ENCODE peak calls at places on chromosomes 3 and 15, in six cellular contexts. One of them, this sample, is unnamed.

GRCh38 chr15:44157679-44158078 is 37.4 kb downstream of the FRMD5 start:
- DNase-seq in GM12892: no peak
- DNase-seq in ureter: no peak
- DNase-seq in endodermal cell: no peak
- DNase-seq in stromal cell of bone marrow: peak
- DNase-seq in NCI-H1092 treated with DMSO at 0.1 percent for 48 hours: no peak
- DNase-seq in this sample: no peak

GRCh38 chr15:32959077-32959476 is 235.4 kb downstream of the FMN1 start:
- DNase-seq in NCI-H1092 treated with DMSO at 0.1 percent for 48 hours: no peak
- DNase-seq in stromal cell of bone marrow: peak
- DNase-seq in ureter: no peak
- DNase-seq in GM12892: no peak
- DNase-seq in endodermal cell: no peak
- DNase-seq in this sample: no peak

GRCh38 chr3:45616158-45616557 is 21.6 kb downstream of the LIMD1 start:
- DNase-seq in ureter: no peak
- DNase-seq in NCI-H1092 treated with DMSO at 0.1 percent for 48 hours: no peak
- DNase-seq in GM12892: no peak
- DNase-seq in endodermal cell: no peak
- DNase-seq in stromal cell of bone marrow: no peak
- DNase-seq in this sample: no peak

GRCh38 chr3:87196879-87197278 is 30.2 kb upstream of the CHMP2B start:
- DNase-seq in GM12892: no peak
- DNase-seq in ureter: no peak
- DNase-seq in endodermal cell: peak
- DNase-seq in stromal cell of bone marrow: no peak
- DNase-seq in NCI-H1092 treated with DMSO at 0.1 percent for 48 hours: no peak
- DNase-seq in this sample: no peak

GRCh38 chr3:71536376-71536965 is 47.1 kb downstream of the FOXP1 start:
- DNase-seq in GM12892: no peak
- DNase-seq in ureter: no peak
- DNase-seq in stromal cell of bone marrow: peak
- DNase-seq in endodermal cell: no peak
- DNase-seq in NCI-H1092 treated with DMSO at 0.1 percent for 48 hours: no peak
- DNase-seq in this sample: no peak

GRCh38 chr3:64220161-64220560 is 5.1 kb downstream of the PRICKLE2 start:
- DNase-seq in ureter: no peak
- DNase-seq in GM12892: no peak
- DNase-seq in endodermal cell: no peak
- DNase-seq in stromal cell of bone marrow: no peak
- DNase-seq in NCI-H1092 treated with DMSO at 0.1 percent for 48 hours: no peak
- DNase-seq in this sample: peak

GRCh38 chr15:83284563-83285283 is at the start of gene BNC1:
- DNase-seq in NCI-H1092 treated with DMSO at 0.1 percent for 48 hours: no peak
- DNase-seq in GM12892: no peak
- DNase-seq in stromal cell of bone marrow: no peak
- DNase-seq in endodermal cell: peak
- DNase-seq in ureter: no peak
- DNase-seq in this sample: peak

GRCh38 chr3:121894191-121894990 is at the start of gene SLC15A2:
- DNase-seq in ureter: peak
- DNase-seq in stromal cell of bone marrow: peak
- DNase-seq in GM12892: no peak
- DNase-seq in endodermal cell: peak
- DNase-seq in NCI-H1092 treated with DMSO at 0.1 percent for 48 hours: no peak
- DNase-seq in this sample: no peak

GRCh38 chr15:72786244-72786641 is 2.7 kb upstream of the ADPGK start:
- DNase-seq in stromal cell of bone marrow: no peak
- DNase-seq in ureter: no peak
- DNase-seq in GM12892: no peak
- DNase-seq in NCI-H1092 treated with DMSO at 0.1 percent for 48 hours: no peak
- DNase-seq in endodermal cell: no peak
- DNase-seq in this sample: no peak

GRCh38 chr3:5120446-5120845 is 1.6 kb upstream of the ARL8B start:
- DNase-seq in endodermal cell: no peak
- DNase-seq in stromal cell of bone marrow: no peak
- DNase-seq in GM12892: no peak
- DNase-seq in NCI-H1092 treated with DMSO at 0.1 percent for 48 hours: no peak
- DNase-seq in ureter: no peak
- DNase-seq in this sample: no peak

GRCh38 chr3:185207931-185208746 is 45.7 kb downstream of the EHHADH start:
- DNase-seq in stromal cell of bone marrow: no peak
- DNase-seq in NCI-H1092 treated with DMSO at 0.1 percent for 48 hours: no peak
- DNase-seq in GM12892: peak
- DNase-seq in ureter: no peak
- DNase-seq in endodermal cell: no peak
- DNase-seq in this sample: peak

GRCh38 chr3:38573111-38573510 is 76.4 kb downstream of the SCN5A start:
- DNase-seq in endodermal cell: no peak
- DNase-seq in ureter: no peak
- DNase-seq in stromal cell of bone marrow: no peak
- DNase-seq in NCI-H1092 treated with DMSO at 0.1 percent for 48 hours: no peak
- DNase-seq in GM12892: no peak
- DNase-seq in this sample: no peak

GRCh38 chr15:36332301-36332700 is 247.1 kb upstream of the CDIN1 start:
- DNase-seq in ureter: no peak
- DNase-seq in NCI-H1092 treated with DMSO at 0.1 percent for 48 hours: no peak
- DNase-seq in endodermal cell: no peak
- DNase-seq in GM12892: no peak
- DNase-seq in stromal cell of bone marrow: no peak
- DNase-seq in this sample: no peak

GRCh38 chr15:99425666-99426301 is 140.0 kb upstream of the MEF2A start:
- DNase-seq in stromal cell of bone marrow: no peak
- DNase-seq in GM12892: no peak
- DNase-seq in endodermal cell: no peak
- DNase-seq in ureter: no peak
- DNase-seq in NCI-H1092 treated with DMSO at 0.1 percent for 48 hours: no peak
- DNase-seq in this sample: peak

GRCh38 chr15:48984811-48985352 is 21.2 kb upstream of the SHC4 start:
- DNase-seq in endodermal cell: no peak
- DNase-seq in stromal cell of bone marrow: peak
- DNase-seq in NCI-H1092 treated with DMSO at 0.1 percent for 48 hours: no peak
- DNase-seq in GM12892: no peak
- DNase-seq in ureter: no peak
- DNase-seq in this sample: no peak

GRCh38 chr3:8937064-8938020 is 25.9 kb downstream of the RAD18 start:
- DNase-seq in GM12892: no peak
- DNase-seq in NCI-H1092 treated with DMSO at 0.1 percent for 48 hours: no peak
- DNase-seq in ureter: no peak
- DNase-seq in endodermal cell: no peak
- DNase-seq in stromal cell of bone marrow: peak
- DNase-seq in this sample: no peak

GRCh38 chr3:8767667-8768363 is 1.6 kb downstream of the OXTR start:
- DNase-seq in NCI-H1092 treated with DMSO at 0.1 percent for 48 hours: peak
- DNase-seq in ureter: peak
- DNase-seq in endodermal cell: peak
- DNase-seq in stromal cell of bone marrow: no peak
- DNase-seq in GM12892: peak
- DNase-seq in this sample: peak

GRCh38 chr3:188673509-188674239 is 498.1 kb upstream of the TPRG1 start:
- DNase-seq in stromal cell of bone marrow: peak
- DNase-seq in GM12892: no peak
- DNase-seq in ureter: no peak
- DNase-seq in endodermal cell: no peak
- DNase-seq in NCI-H1092 treated with DMSO at 0.1 percent for 48 hours: no peak
- DNase-seq in this sample: no peak

GRCh38 chr3:33889394-33890039 is 91.1 kb downstream of the PDCD6IP start:
- DNase-seq in GM12892: no peak
- DNase-seq in ureter: no peak
- DNase-seq in endodermal cell: no peak
- DNase-seq in NCI-H1092 treated with DMSO at 0.1 percent for 48 hours: no peak
- DNase-seq in stromal cell of bone marrow: no peak
- DNase-seq in this sample: no peak

GRCh38 chr3:27657404-27657803 is 64.7 kb downstream of the EOMES start:
- DNase-seq in NCI-H1092 treated with DMSO at 0.1 percent for 48 hours: no peak
- DNase-seq in stromal cell of bone marrow: no peak
- DNase-seq in ureter: no peak
- DNase-seq in endodermal cell: no peak
- DNase-seq in GM12892: no peak
- DNase-seq in this sample: no peak

GRCh38 chr15:85282504-85283115 is 97.8 kb upstream of the AKAP13 start:
- DNase-seq in stromal cell of bone marrow: peak
- DNase-seq in ureter: no peak
- DNase-seq in GM12892: no peak
- DNase-seq in endodermal cell: no peak
- DNase-seq in NCI-H1092 treated with DMSO at 0.1 percent for 48 hours: no peak
- DNase-seq in this sample: no peak

GRCh38 chr15:85642693-85643058 is 152.0 kb downstream of the KLHL25 start:
- DNase-seq in NCI-H1092 treated with DMSO at 0.1 percent for 48 hours: no peak
- DNase-seq in ureter: peak
- DNase-seq in stromal cell of bone marrow: peak
- DNase-seq in GM12892: no peak
- DNase-seq in endodermal cell: no peak
- DNase-seq in this sample: peak

GRCh38 chr3:154125378-154126030 is 4.3 kb downstream of the ARHGEF26 start:
- DNase-seq in NCI-H1092 treated with DMSO at 0.1 percent for 48 hours: no peak
- DNase-seq in ureter: no peak
- DNase-seq in endodermal cell: no peak
- DNase-seq in stromal cell of bone marrow: no peak
- DNase-seq in GM12892: no peak
- DNase-seq in this sample: no peak

GRCh38 chr3:80696280-80696679 is 928.5 kb upstream of the ROBO1 start:
- DNase-seq in NCI-H1092 treated with DMSO at 0.1 percent for 48 hours: no peak
- DNase-seq in ureter: peak
- DNase-seq in GM12892: no peak
- DNase-seq in stromal cell of bone marrow: no peak
- DNase-seq in endodermal cell: no peak
- DNase-seq in this sample: peak

GRCh38 chr3:119810018-119810435 is 28.1 kb downstream of the NR1I2 start:
- DNase-seq in stromal cell of bone marrow: no peak
- DNase-seq in ureter: no peak
- DNase-seq in GM12892: peak
- DNase-seq in endodermal cell: no peak
- DNase-seq in NCI-H1092 treated with DMSO at 0.1 percent for 48 hours: peak
- DNase-seq in this sample: peak

GRCh38 chr3:108088697-108089096 is 2.1 kb downstream of the CD47 start:
- DNase-seq in stromal cell of bone marrow: no peak
- DNase-seq in NCI-H1092 treated with DMSO at 0.1 percent for 48 hours: peak
- DNase-seq in GM12892: no peak
- DNase-seq in ureter: no peak
- DNase-seq in endodermal cell: no peak
- DNase-seq in this sample: no peak

This sample was measured in left kidney.